ENCODE peak calls at places on chromosome 16, in seven cellular contexts. A is mucosa of descending colon, Y is NCI-H460, I is GM04504, Q is heart right ventricle, F is endothelial cell, L is glutamatergic neuron. B is an unnamed sample.
A peak's percentile ranks its signal among the peaks of the same experiment; 100 is the strongest.

GRCh38 chr16:57997176-57997527 is 3.3 kb downstream of the ZNF319 start:
- DNase-seq in Q (no peak), A (no peak), F (no peak), I (no peak), L (peak; percentile 10), Y (no peak), B (no peak)

GRCh38 chr16:11636172-11636721 is 32.0 kb upstream of the SNN start:
- DNase-seq in Q (no peak), L (no peak), Y (no peak), A (no peak), I (no peak), F (no peak), B (peak; percentile 40)

GRCh38 chr16:69772560-69773254 is 10.6 kb downstream of the WWP2 start:
- DNase-seq in A (no peak), I (no peak), F (no peak), L (no peak), Q (no peak), Y (no peak), B (no peak)

GRCh38 chr16:17439580-17439979 is 31.2 kb downstream of the XYLT1 start:
- DNase-seq in I (no peak), L (no peak), Y (no peak), Q (no peak), A (no peak), F (no peak), B (no peak)

GRCh38 chr16:20613471-20613887 is 37.3 kb upstream of the ACSM2B start:
- DNase-seq in Q (no peak), A (no peak), I (no peak), L (no peak), Y (no peak), F (no peak), B (no peak)

GRCh38 chr16:85514295-85514600 is 98.9 kb upstream of the GSE1 start:
- DNase-seq in Q (peak; percentile 86), A (no peak), F (peak; percentile 33), L (no peak), Y (no peak), I (no peak), B (peak; percentile 82)

GRCh38 chr16:14202697-14203096 is 131.6 kb downstream of the MRTFB start:
- DNase-seq in Y (no peak), Q (no peak), L (no peak), I (no peak), F (no peak), A (no peak), B (no peak)

GRCh38 chr16:66692341-66692740 is 4.2 kb downstream of the CMTM4 start:
- DNase-seq in Q (no peak), I (no peak), L (no peak), Y (no peak), F (no peak), A (no peak), B (no peak)

GRCh38 chr16:46629331-46629843 is 8.2 kb upstream of the SHCBP1 start:
- DNase-seq in L (no peak), F (peak; percentile 24), Y (peak; percentile 30), Q (no peak), I (peak; percentile 27), A (no peak), B (no peak)

GRCh38 chr16:83588070-83588469 is 219.7 kb upstream of the HSBP1 start:
- DNase-seq in A (no peak), F (no peak), Q (no peak), L (no peak), Y (no peak), I (no peak), B (no peak)

GRCh38 chr16:88706965-88707871 is 915 bp downstream of the CTU2 start:
- DNase-seq in Y (no peak), F (no peak), Q (no peak), I (no peak), L (no peak), A (no peak), B (no peak)

GRCh38 chr16:20638711-20639335 is 58.7 kb downstream of the ACSM1 start:
- DNase-seq in L (no peak), A (no peak), Y (no peak), I (no peak), Q (no peak), F (no peak), B (no peak)

GRCh38 chr16:13077816-13078215 is 176.4 kb downstream of the SHISA9 start:
- DNase-seq in I (no peak), A (no peak), L (no peak), Q (no peak), F (no peak), Y (no peak), B (no peak)

GRCh38 chr16:49281843-49282642 is 405 bp upstream of the CBLN1 start:
- DNase-seq in Y (peak; percentile 86), F (peak; percentile 99), A (peak; percentile 91), Q (peak; percentile 87), I (peak; percentile 8), L (peak; percentile 98), B (peak; percentile 89)

GRCh38 chr16:11253995-11254912 is 1.8 kb downstream of the SOCS1 start:
- DNase-seq in I (no peak), F (no peak), L (no peak), Y (no peak), Q (no peak), A (no peak), B (no peak)

GRCh38 chr16:72256398-72257048 is 84.6 kb upstream of the PMFBP1 start:
- DNase-seq in I (peak; percentile 71), Q (no peak), F (no peak), A (no peak), L (no peak), Y (no peak), B (no peak)

GRCh38 chr16:89822188-89823086 is 5.8 kb upstream of the SPIRE2 start:
- DNase-seq in A (peak; percentile 46), F (no peak), Q (no peak), I (no peak), L (no peak), Y (no peak), B (no peak)

GRCh38 chr16:57635266-57636097 is 7.1 kb downstream of the ADGRG1 start:
- DNase-seq in F (no peak), Y (no peak), A (peak; percentile 81), L (no peak), Q (no peak), I (no peak), B (no peak)

GRCh38 chr16:8622315-8622656 is 788 bp downstream of the METTL22 start:
- DNase-seq in Q (no peak), L (no peak), Y (no peak), F (peak; percentile 6), A (no peak), I (no peak), B (no peak)

GRCh38 chr16:85313541-85314208 is 201.4 kb upstream of the CIBAR2 start:
- DNase-seq in Q (no peak), I (no peak), A (no peak), Y (no peak), F (no peak), L (no peak), B (no peak)

GRCh38 chr16:26599786-26600107 is 467.0 kb upstream of the C16orf82 start:
- DNase-seq in Q (no peak), L (no peak), Y (no peak), A (no peak), F (no peak), I (no peak), B (no peak)

GRCh38 chr16:84084570-84085270 is 32.0 kb downstream of the MBTPS1 start:
- DNase-seq in A (peak; percentile 64), L (peak; percentile 58), F (peak; percentile 63), I (peak; percentile 25), Q (peak; percentile 43), Y (peak; percentile 52), B (peak; percentile 70)

GRCh38 chr16:19831678-19832077 is 53.0 kb downstream of the GPRC5B start:
- DNase-seq in A (no peak), I (peak; percentile 48), Q (no peak), F (no peak), L (no peak), Y (no peak), B (no peak)

B was measured in Right ventricle myocardium inferior.